ENCODE peak calls at places on chromosome 15, in seven cellular contexts. One of them, this sample, is unnamed.

GRCh38 chr15:80659375-80659774 is 35.7 kb upstream of the ABHD17C start:
- DNase-seq in aorta: no peak
- DNase-seq in AG04450: no peak
- DNase-seq in breast epithelium: no peak
- DNase-seq in neural progenitor cell: peak
- DNase-seq in transverse colon: no peak
- DNase-seq in adrenal gland: no peak
- DNase-seq in this sample: no peak

GRCh38 chr15:98657721-98658120 is 9.4 kb downstream of the IGF1R start:
- DNase-seq in aorta: no peak
- DNase-seq in AG04450: no peak
- DNase-seq in breast epithelium: no peak
- DNase-seq in neural progenitor cell: no peak
- DNase-seq in transverse colon: no peak
- DNase-seq in adrenal gland: no peak
- DNase-seq in this sample: no peak

GRCh38 chr15:31303434-31304073 is 23.1 kb upstream of the KLF13 start:
- DNase-seq in aorta: no peak
- DNase-seq in AG04450: no peak
- DNase-seq in breast epithelium: peak
- DNase-seq in neural progenitor cell: peak
- DNase-seq in transverse colon: peak
- DNase-seq in adrenal gland: no peak
- DNase-seq in this sample: no peak

GRCh38 chr15:45642203-45642932 is 7.5 kb downstream of the SQOR start:
- DNase-seq in aorta: peak
- DNase-seq in AG04450: peak
- DNase-seq in breast epithelium: no peak
- DNase-seq in neural progenitor cell: no peak
- DNase-seq in transverse colon: no peak
- DNase-seq in adrenal gland: peak
- DNase-seq in this sample: no peak

GRCh38 chr15:65626856-65627255 is 5.1 kb downstream of the SLC24A1 start:
- DNase-seq in aorta: no peak
- DNase-seq in AG04450: no peak
- DNase-seq in breast epithelium: no peak
- DNase-seq in neural progenitor cell: no peak
- DNase-seq in transverse colon: no peak
- DNase-seq in adrenal gland: no peak
- DNase-seq in this sample: no peak

GRCh38 chr15:30043211-30043655 is 39.5 kb upstream of the GOLGA8J start:
- DNase-seq in aorta: no peak
- DNase-seq in AG04450: no peak
- DNase-seq in breast epithelium: no peak
- DNase-seq in neural progenitor cell: no peak
- DNase-seq in transverse colon: no peak
- DNase-seq in adrenal gland: no peak
- DNase-seq in this sample: no peak

GRCh38 chr15:25697586-25697985 is 165.5 kb downstream of the ATP10A start:
- DNase-seq in aorta: no peak
- DNase-seq in AG04450: no peak
- DNase-seq in breast epithelium: no peak
- DNase-seq in neural progenitor cell: no peak
- DNase-seq in transverse colon: no peak
- DNase-seq in adrenal gland: no peak
- DNase-seq in this sample: no peak

GRCh38 chr15:84112025-84112424 is 123.5 kb upstream of the GOLGA6L4 start:
- DNase-seq in aorta: no peak
- DNase-seq in AG04450: no peak
- DNase-seq in breast epithelium: no peak
- DNase-seq in neural progenitor cell: no peak
- DNase-seq in transverse colon: no peak
- DNase-seq in adrenal gland: no peak
- DNase-seq in this sample: no peak

GRCh38 chr15:51382787-51383186 is 41.3 kb downstream of the GLDN start:
- DNase-seq in aorta: no peak
- DNase-seq in AG04450: peak
- DNase-seq in breast epithelium: no peak
- DNase-seq in neural progenitor cell: peak
- DNase-seq in transverse colon: no peak
- DNase-seq in adrenal gland: peak
- DNase-seq in this sample: no peak

GRCh38 chr15:45448516-45448915 is 70.2 kb upstream of the GATM start:
- DNase-seq in aorta: no peak
- DNase-seq in AG04450: no peak
- DNase-seq in breast epithelium: no peak
- DNase-seq in neural progenitor cell: no peak
- DNase-seq in transverse colon: peak
- DNase-seq in adrenal gland: no peak
- DNase-seq in this sample: no peak

GRCh38 chr15:64247906-64248541 is 85.2 kb upstream of the PPIB start:
- DNase-seq in aorta: no peak
- DNase-seq in AG04450: peak
- DNase-seq in breast epithelium: no peak
- DNase-seq in neural progenitor cell: no peak
- DNase-seq in transverse colon: peak
- DNase-seq in adrenal gland: peak
- DNase-seq in this sample: peak

GRCh38 chr15:72231847-72232461 is 964 bp upstream of the PKM start:
- DNase-seq in aorta: peak
- DNase-seq in AG04450: no peak
- DNase-seq in breast epithelium: no peak
- DNase-seq in neural progenitor cell: peak
- DNase-seq in transverse colon: peak
- DNase-seq in adrenal gland: peak
- DNase-seq in this sample: peak

GRCh38 chr15:66931768-66932633 is 133.4 kb upstream of the SMAD3 start:
- DNase-seq in aorta: no peak
- DNase-seq in AG04450: no peak
- DNase-seq in breast epithelium: peak
- DNase-seq in neural progenitor cell: peak
- DNase-seq in transverse colon: peak
- DNase-seq in adrenal gland: no peak
- DNase-seq in this sample: no peak

GRCh38 chr15:51401872-51402517 is 60.5 kb downstream of the GLDN start:
- DNase-seq in aorta: peak
- DNase-seq in AG04450: no peak
- DNase-seq in breast epithelium: no peak
- DNase-seq in neural progenitor cell: peak
- DNase-seq in transverse colon: peak
- DNase-seq in adrenal gland: peak
- DNase-seq in this sample: no peak

GRCh38 chr15:55353030-55353429 is 34.0 kb downstream of the PIGB start:
- DNase-seq in aorta: no peak
- DNase-seq in AG04450: no peak
- DNase-seq in breast epithelium: no peak
- DNase-seq in neural progenitor cell: no peak
- DNase-seq in transverse colon: no peak
- DNase-seq in adrenal gland: no peak
- DNase-seq in this sample: no peak

GRCh38 chr15:85579011-85579701 is 198.8 kb downstream of the AKAP13 start:
- DNase-seq in aorta: no peak
- DNase-seq in AG04450: no peak
- DNase-seq in breast epithelium: no peak
- DNase-seq in neural progenitor cell: no peak
- DNase-seq in transverse colon: peak
- DNase-seq in adrenal gland: no peak
- DNase-seq in this sample: no peak

GRCh38 chr15:66923438-66923881 is 141.9 kb upstream of the SMAD3 start:
- DNase-seq in aorta: no peak
- DNase-seq in AG04450: no peak
- DNase-seq in breast epithelium: no peak
- DNase-seq in neural progenitor cell: peak
- DNase-seq in transverse colon: peak
- DNase-seq in adrenal gland: no peak
- DNase-seq in this sample: no peak

GRCh38 chr15:91476861-91477260 is 376.6 kb upstream of the SLCO3A1 start:
- DNase-seq in aorta: no peak
- DNase-seq in AG04450: no peak
- DNase-seq in breast epithelium: no peak
- DNase-seq in neural progenitor cell: no peak
- DNase-seq in transverse colon: no peak
- DNase-seq in adrenal gland: no peak
- DNase-seq in this sample: no peak

GRCh38 chr15:37261685-37262084 is 161.3 kb upstream of the MEIS2 start:
- DNase-seq in aorta: no peak
- DNase-seq in AG04450: no peak
- DNase-seq in breast epithelium: no peak
- DNase-seq in neural progenitor cell: no peak
- DNase-seq in transverse colon: no peak
- DNase-seq in adrenal gland: no peak
- DNase-seq in this sample: no peak

GRCh38 chr15:79811406-79812405 is 85.1 kb downstream of the MTHFS start:
- DNase-seq in aorta: peak
- DNase-seq in AG04450: peak
- DNase-seq in breast epithelium: peak
- DNase-seq in neural progenitor cell: no peak
- DNase-seq in transverse colon: peak
- DNase-seq in adrenal gland: peak
- DNase-seq in this sample: no peak

GRCh38 chr15:35633677-35634076 is 87.7 kb upstream of the DPH6 start:
- DNase-seq in aorta: no peak
- DNase-seq in AG04450: no peak
- DNase-seq in breast epithelium: no peak
- DNase-seq in neural progenitor cell: no peak
- DNase-seq in transverse colon: peak
- DNase-seq in adrenal gland: no peak
- DNase-seq in this sample: no peak

GRCh38 chr15:67303490-67304363 is 49.1 kb downstream of the IQCH start:
- DNase-seq in aorta: no peak
- DNase-seq in AG04450: no peak
- DNase-seq in breast epithelium: no peak
- DNase-seq in neural progenitor cell: peak
- DNase-seq in transverse colon: peak
- DNase-seq in adrenal gland: no peak
- DNase-seq in this sample: peak

GRCh38 chr15:68063606-68064005 is 9.5 kb downstream of the PIAS1 start:
- DNase-seq in aorta: no peak
- DNase-seq in AG04450: no peak
- DNase-seq in breast epithelium: no peak
- DNase-seq in neural progenitor cell: no peak
- DNase-seq in transverse colon: no peak
- DNase-seq in adrenal gland: no peak
- DNase-seq in this sample: no peak

GRCh38 chr15:47405768-47406167 is 311.5 kb upstream of the SEMA6D start:
- DNase-seq in aorta: no peak
- DNase-seq in AG04450: no peak
- DNase-seq in breast epithelium: no peak
- DNase-seq in neural progenitor cell: no peak
- DNase-seq in transverse colon: no peak
- DNase-seq in adrenal gland: no peak
- DNase-seq in this sample: no peak

GRCh38 chr15:79136434-79137046 is 46.0 kb upstream of the RASGRF1 start:
- DNase-seq in aorta: no peak
- DNase-seq in AG04450: no peak
- DNase-seq in breast epithelium: no peak
- DNase-seq in neural progenitor cell: peak
- DNase-seq in transverse colon: no peak
- DNase-seq in adrenal gland: no peak
- DNase-seq in this sample: no peak

GRCh38 chr15:43889072-43889471 is 62.3 kb downstream of the WDR76 start:
- DNase-seq in aorta: no peak
- DNase-seq in AG04450: no peak
- DNase-seq in breast epithelium: no peak
- DNase-seq in neural progenitor cell: no peak
- DNase-seq in transverse colon: no peak
- DNase-seq in adrenal gland: no peak
- DNase-seq in this sample: no peak

GRCh38 chr15:76169013-76169412 is 109.2 kb downstream of the TMEM266 start:
- DNase-seq in aorta: no peak
- DNase-seq in AG04450: no peak
- DNase-seq in breast epithelium: no peak
- DNase-seq in neural progenitor cell: no peak
- DNase-seq in transverse colon: no peak
- DNase-seq in adrenal gland: no peak
- DNase-seq in this sample: no peak

GRCh38 chr15:55742498-55742926 is 440 bp downstream of the PRTG start:
- DNase-seq in aorta: peak
- DNase-seq in AG04450: no peak
- DNase-seq in breast epithelium: no peak
- DNase-seq in neural progenitor cell: peak
- DNase-seq in transverse colon: peak
- DNase-seq in adrenal gland: peak
- DNase-seq in this sample: no peak

GRCh38 chr15:60004019-60004845 is at the start of gene FOXB1:
- DNase-seq in aorta: no peak
- DNase-seq in AG04450: no peak
- DNase-seq in breast epithelium: no peak
- DNase-seq in neural progenitor cell: peak
- DNase-seq in transverse colon: no peak
- DNase-seq in adrenal gland: no peak
- DNase-seq in this sample: no peak

DNA sequence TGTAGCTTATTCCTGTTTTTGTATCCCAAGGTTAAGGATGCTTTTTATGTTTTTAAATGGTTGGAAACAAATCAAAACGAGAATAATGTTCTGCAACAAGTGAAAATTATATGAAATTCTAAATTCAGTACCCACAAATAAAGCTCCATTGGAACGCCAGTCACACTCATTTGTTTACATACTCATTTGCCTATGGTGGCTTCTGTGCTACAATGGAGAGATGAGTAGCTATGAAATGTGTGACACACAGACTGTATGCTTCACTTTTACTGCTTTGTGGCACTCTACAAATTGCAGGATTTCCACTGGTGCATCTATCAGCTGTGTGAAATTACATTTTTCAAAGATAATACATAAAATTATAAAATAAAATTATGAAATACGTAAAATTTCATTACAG is 112.2 kb upstream of the TSPAN3 start:
- DNase-seq in aorta: no peak
- DNase-seq in AG04450: no peak
- DNase-seq in breast epithelium: no peak
- DNase-seq in neural progenitor cell: no peak
- DNase-seq in transverse colon: no peak
- DNase-seq in adrenal gland: no peak
- DNase-seq in this sample: no peak
- H3K27ac ChIP-seq in aorta: no peak
- H3K27ac ChIP-seq in AG04450: no peak
- H3K27ac ChIP-seq in breast epithelium: no peak
- H3K27ac ChIP-seq in neural progenitor cell: no peak
- H3K27ac ChIP-seq in transverse colon: no peak
- H3K27ac ChIP-seq in adrenal gland: no peak
- H3K27ac ChIP-seq in this sample: no peak

GRCh38 chr15:90174140-90174891 is 26.8 kb upstream of the SEMA4B start:
- DNase-seq in aorta: peak
- DNase-seq in AG04450: no peak
- DNase-seq in breast epithelium: peak
- DNase-seq in neural progenitor cell: no peak
- DNase-seq in transverse colon: peak
- DNase-seq in adrenal gland: peak
- DNase-seq in this sample: no peak
- H3K27ac ChIP-seq in aorta: no peak
- H3K27ac ChIP-seq in AG04450: no peak
- H3K27ac ChIP-seq in breast epithelium: peak
- H3K27ac ChIP-seq in neural progenitor cell: no peak
- H3K27ac ChIP-seq in transverse colon: peak
- H3K27ac ChIP-seq in adrenal gland: peak
- H3K27ac ChIP-seq in this sample: no peak

GRCh38 chr15:26868029-26868685 is 1.3 kb downstream of the GABRA5 start:
- DNase-seq in aorta: no peak
- DNase-seq in AG04450: no peak
- DNase-seq in breast epithelium: no peak
- DNase-seq in neural progenitor cell: no peak
- DNase-seq in transverse colon: no peak
- DNase-seq in adrenal gland: no peak
- DNase-seq in this sample: no peak
- H3K27ac ChIP-seq in aorta: no peak
- H3K27ac ChIP-seq in AG04450: no peak
- H3K27ac ChIP-seq in breast epithelium: no peak
- H3K27ac ChIP-seq in neural progenitor cell: no peak
- H3K27ac ChIP-seq in transverse colon: no peak
- H3K27ac ChIP-seq in adrenal gland: no peak
- H3K27ac ChIP-seq in this sample: no peak

GRCh38 chr15:49674370-49674769 is 53.5 kb downstream of the DTWD1 start:
- DNase-seq in aorta: no peak
- DNase-seq in AG04450: no peak
- DNase-seq in breast epithelium: no peak
- DNase-seq in neural progenitor cell: no peak
- DNase-seq in transverse colon: no peak
- DNase-seq in adrenal gland: no peak
- DNase-seq in this sample: no peak
- H3K27ac ChIP-seq in aorta: no peak
- H3K27ac ChIP-seq in AG04450: no peak
- H3K27ac ChIP-seq in breast epithelium: no peak
- H3K27ac ChIP-seq in neural progenitor cell: no peak
- H3K27ac ChIP-seq in transverse colon: no peak
- H3K27ac ChIP-seq in adrenal gland: no peak
- H3K27ac ChIP-seq in this sample: no peak